ENCODE peak calls at places on chromosomes 1 and 21, in nine cellular contexts. A, I, K, F, N, T, D, C and H are unnamed samples. For H3K79me2 and H3K4me1, the result is how much of the 10 kb centered on the place peaks cover.

GRCh38 chr1:24321712-24322635 is 2.8 kb downstream of the GRHL3 start:
- DNase-seq in A (peak), I (peak), K (no peak), F (peak), N (peak), T (peak), D (peak), C (peak), H (peak)

GRCh38 chr1:163874070-163874469 is 552.3 kb downstream of the NUF2 start:
- DNase-seq in A (no peak), I (no peak), K (peak), F (peak), N (no peak), T (no peak), D (no peak), C (peak), H (peak)

GRCh38 chr1:100448371-100448770 is 89.6 kb upstream of the GPR88 start:
- DNase-seq in A (no peak), I (no peak), K (no peak), F (no peak), N (peak), T (no peak), D (no peak), C (no peak), H (no peak)

GRCh38 chr1:23759277-23759676 is 16.0 kb downstream of the ELOA start:
- DNase-seq in A (no peak), I (no peak), K (no peak), F (no peak), N (no peak), T (no peak), D (no peak), C (no peak), H (no peak)

GRCh38 chr1:71343686-71344416 is 263.0 kb upstream of the ZRANB2 start:
- DNase-seq in A (no peak), I (no peak), K (no peak), F (peak), N (peak), T (no peak), D (no peak), C (peak), H (peak)

GRCh38 chr1:23977187-23977853 is 2.8 kb downstream of the SRSF10 start:
- DNase-seq in A (no peak), I (no peak), K (no peak), F (peak), N (no peak), T (no peak), D (peak), C (no peak), H (no peak)

GRCh38 chr1:38690790-38691189 is 168.8 kb downstream of the RRAGC start:
- DNase-seq in A (no peak), I (no peak), K (no peak), F (no peak), N (no peak), T (no peak), D (no peak), C (no peak), H (peak)

GRCh38 chr1:15609631-15610030 is 7.6 kb upstream of the DDI2 start:
- DNase-seq in A (no peak), I (no peak), K (no peak), F (no peak), N (no peak), T (no peak), D (no peak), C (no peak), H (peak)

GRCh38 chr1:156244712-156245111 is 2.7 kb downstream of the BGLAP start:
- DNase-seq in A (no peak), I (no peak), K (no peak), F (no peak), N (no peak), T (no peak), D (no peak), C (no peak), H (no peak)

GRCh38 chr1:14100916-14101315 is 400.9 kb downstream of the PRDM2 start:
- DNase-seq in A (no peak), I (no peak), K (no peak), F (no peak), N (no peak), T (no peak), D (no peak), C (no peak), H (no peak)

GRCh38 chr1:91751281-91751680 is 134.7 kb downstream of the TGFBR3 start:
- DNase-seq in A (no peak), I (no peak), K (no peak), F (no peak), N (no peak), T (peak), D (no peak), C (no peak), H (peak)

GRCh38 chr1:209621741-209622655 is 30.2 kb downstream of the LAMB3 start:
- DNase-seq in A (no peak), I (no peak), K (no peak), F (no peak), N (no peak), T (no peak), D (no peak), C (no peak), H (no peak)

GRCh38 chr1:154407866-154408777 is 3.0 kb downstream of the IL6R start:
- DNase-seq in A (no peak), I (no peak), K (no peak), F (peak), N (no peak), T (no peak), D (peak), C (no peak), H (peak)

GRCh38 chr1:63674238-63674864 is 81.1 kb downstream of the PGM1 start:
- DNase-seq in A (peak), I (peak), K (peak), F (peak), N (peak), T (peak), D (peak), C (peak), H (peak)

GRCh38 chr1:58618303-58618702 is 41.3 kb upstream of the TACSTD2 start:
- DNase-seq in A (no peak), I (no peak), K (no peak), F (no peak), N (peak), T (peak), D (no peak), C (no peak), H (peak)

GRCh38 chr1:93344886-93345632 is 648 bp upstream of the DR1 start:
- DNase-seq in A (no peak), I (no peak), K (no peak), F (peak), N (peak), T (no peak), D (no peak), C (no peak), H (peak)

GRCh38 chr1:31657020-31657804 is 12.5 kb upstream of the PEF1 start:
- DNase-seq in A (no peak), I (no peak), K (no peak), F (no peak), N (no peak), T (no peak), D (no peak), C (no peak), H (no peak)

GRCh38 chr1:173409613-173410012 is 67.5 kb upstream of the PRDX6 start:
- DNase-seq in A (no peak), I (no peak), K (no peak), F (peak), N (peak), T (no peak), D (no peak), C (no peak), H (peak)

GRCh38 chr1:206466840-206467649 is 3.2 kb upstream of the IKBKE start:
- DNase-seq in A (no peak), I (no peak), K (no peak), F (no peak), N (no peak), T (no peak), D (no peak), C (no peak), H (no peak)

GRCh38 chr21:38794978-38795377 is 10.8 kb upstream of the ETS2 start:
- DNase-seq in A (no peak), I (no peak), K (no peak), F (no peak), N (no peak), T (no peak), D (no peak), C (no peak), H (no peak)

GRCh38 chr1:110542730-110543129 is 23.8 kb upstream of the KCNA10 start:
- DNase-seq in A (no peak), I (peak), K (no peak), F (peak), N (peak), T (peak), D (peak), C (peak), H (peak)

GRCh38 chr21:32734214-32734613 is 6.4 kb upstream of the SYNJ1 start:
- DNase-seq in A (no peak), I (no peak), K (no peak), F (no peak), N (no peak), T (no peak), D (no peak), C (no peak), H (no peak)

GRCh38 chr21:15820857-15821256 is 91.1 kb downstream of the USP25 start:
- DNase-seq in A (no peak), I (no peak), K (no peak), F (no peak), N (peak), T (no peak), D (no peak), C (no peak), H (peak)

GRCh38 chr1:42324398-42325013 is 10.5 kb downstream of the FOXJ3 start:
- DNase-seq in A (no peak), I (no peak), K (no peak), F (no peak), N (no peak), T (no peak), D (no peak), C (no peak), H (no peak)
- TF ChIP-seq EZH2phosphoT487 in A (no peak), I (no peak), K (no peak), F (no peak), N (no peak), T (no peak), D (no peak), C (no peak), H (no peak)

DNA sequence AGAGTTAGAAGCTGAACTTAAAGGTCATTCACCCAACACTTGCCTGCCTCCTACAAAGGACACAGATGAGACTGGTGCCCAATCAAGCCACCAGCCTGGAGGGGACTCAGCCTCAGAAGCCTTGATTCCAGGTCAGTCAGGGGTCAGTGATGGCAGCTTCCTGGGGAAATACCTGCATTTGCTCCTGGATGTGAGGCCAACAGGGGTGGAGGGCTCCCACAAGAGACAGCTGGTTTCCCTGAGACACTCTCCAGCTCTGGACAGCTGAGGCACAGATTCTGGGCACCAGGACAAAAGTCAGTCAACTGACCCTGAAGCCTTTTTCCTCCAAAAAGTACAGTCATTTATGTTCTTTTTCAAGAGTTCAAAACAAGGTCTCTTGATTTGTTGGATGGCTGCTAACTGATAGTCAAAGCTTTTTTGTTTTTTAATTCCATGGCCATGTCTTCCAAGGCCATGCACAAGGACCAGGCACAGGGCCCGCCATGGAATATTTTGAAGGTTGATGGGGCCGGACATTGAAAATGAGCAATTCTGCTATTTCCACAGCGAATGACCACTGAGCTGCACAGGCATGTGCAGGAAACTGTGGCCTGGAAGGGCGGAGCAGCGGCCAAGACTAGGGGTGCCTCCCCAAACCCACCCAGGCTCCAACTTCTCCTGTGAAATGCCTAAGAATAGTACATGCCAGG is 1.8 kb downstream of the C2CD2 start:
- DNase-seq in A (no peak), I (no peak), K (no peak), F (no peak), N (no peak), T (no peak), D (no peak), C (no peak), H (no peak)
- H3K79me2 ChIP-seq in A (half or more), I (under half), K (half or more), F (under half), N (half or more), T (under half), D (under half), C (under half), H (half or more)

GRCh38 chr1:234721476-234722266 is 111.7 kb upstream of the IRF2BP2 start:
- DNase-seq in A (no peak), I (no peak), K (no peak), F (no peak), N (no peak), T (peak), D (no peak), C (no peak), H (peak)

GRCh38 chr1:234724517-234725176 is 114.7 kb upstream of the IRF2BP2 start:
- DNase-seq in A (peak), I (peak), K (peak), F (no peak), N (no peak), T (no peak), D (no peak), C (no peak), H (no peak)

GRCh38 chr1:234722904-234723588 is 113.1 kb upstream of the IRF2BP2 start:
- DNase-seq in A (peak), I (no peak), K (peak), F (peak), N (peak), T (peak), D (no peak), C (no peak), H (peak)

GRCh38 chr1:234720709-234721436 is 110.9 kb upstream of the IRF2BP2 start:
- DNase-seq in A (no peak), I (no peak), K (no peak), F (no peak), N (no peak), T (no peak), D (no peak), C (no peak), H (peak)

GRCh38 chr1:234722267-234722704 is 112.3 kb upstream of the IRF2BP2 start:
- DNase-seq in A (no peak), I (no peak), K (no peak), F (no peak), N (no peak), T (no peak), D (no peak), C (no peak), H (no peak)
- H3K4me1 ChIP-seq in A (half or more), I (half or more), K (half or more), F (under half), N (half or more), T (half or more), D (under half), C (under half), H (under half)

DNA sequence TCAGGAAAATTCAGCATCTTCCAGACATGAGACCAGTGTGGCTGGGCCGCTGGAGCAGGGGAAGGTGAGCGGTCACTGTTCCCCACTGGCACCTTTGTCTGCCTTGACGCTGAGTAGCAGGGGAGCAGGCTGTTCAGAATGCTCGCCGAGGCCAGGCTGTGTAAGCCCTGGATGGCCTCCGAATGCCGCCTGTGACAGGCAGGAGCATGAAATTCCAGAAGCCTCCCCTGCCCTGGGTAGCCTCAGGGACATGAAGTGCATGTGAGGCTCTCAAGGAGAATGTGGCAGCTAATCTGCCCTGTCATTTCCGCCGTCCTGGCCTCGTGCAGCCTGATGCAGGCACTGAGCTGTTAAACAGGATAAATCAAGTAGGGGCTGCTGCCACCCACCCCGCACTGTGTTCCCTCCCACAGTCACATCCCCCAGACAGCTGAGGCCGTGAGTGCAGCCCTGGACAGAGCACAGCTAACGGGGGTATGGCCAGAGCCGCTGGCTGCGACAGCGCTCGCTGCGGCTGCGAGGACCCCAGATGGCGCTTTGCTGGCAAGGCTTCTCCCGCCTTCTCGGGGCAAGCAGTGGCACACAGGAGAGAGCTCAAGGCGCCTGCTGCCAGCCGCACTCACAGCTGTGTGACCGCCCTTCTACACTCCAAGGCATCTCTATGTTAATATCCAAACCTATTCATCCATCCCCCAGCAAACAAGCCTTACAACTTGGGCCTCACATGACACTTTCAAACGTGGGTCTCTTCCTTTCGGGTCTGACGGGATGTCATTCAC is 105.0 kb upstream of the COL6A1 start:
- DNase-seq in A (no peak), I (peak), K (peak), F (no peak), N (no peak), T (no peak), D (no peak), C (no peak), H (no peak)
- TF ChIP-seq EZH2phosphoT487 in A (no peak), I (no peak), K (no peak), F (no peak), N (no peak), T (no peak), D (no peak), C (no peak), H (no peak)

GRCh38 chr1:34155851-34156250 is 9.2 kb downstream of the CSMD2 start:
- DNase-seq in A (no peak), I (no peak), K (no peak), F (no peak), N (no peak), T (no peak), D (no peak), C (no peak), H (peak)

DNA sequence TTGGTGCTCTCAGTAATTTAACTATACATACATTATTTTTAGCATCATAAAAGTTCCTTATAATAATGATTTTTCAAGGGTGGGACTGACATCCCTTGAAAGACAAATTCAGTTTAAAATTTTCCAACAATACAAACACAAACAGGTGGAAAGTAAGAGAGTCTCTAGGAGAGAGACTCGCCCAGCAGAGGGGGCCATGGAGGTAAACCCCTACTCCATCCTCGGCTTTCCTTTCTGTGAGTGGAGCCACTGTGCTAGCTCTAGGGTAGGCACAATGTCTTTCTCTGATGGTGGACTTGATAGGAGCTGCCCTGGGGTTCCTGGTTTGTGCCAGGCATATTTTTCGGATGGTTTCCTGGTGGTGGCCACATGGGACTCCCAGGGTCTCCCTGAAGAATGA is 8.3 kb downstream of the CSMD2 start:
- DNase-seq in A (no peak), I (no peak), K (no peak), F (no peak), N (no peak), T (no peak), D (no peak), C (peak), H (no peak)
- H3K79me2 ChIP-seq in A (under half), I (under half), K (under half), F (under half), N (under half), T (under half), D (under half), C (half or more), H (half or more)